ENCODE peak calls at places on chromosomes 11 and 22, in five cellular contexts. N, B, F, H and W are unnamed samples. For H3K36me3 and H3K4me1, the result is how much of the 10 kb centered on the place peaks cover.

GRCh38 chr11:67117667-67118058 is 1.4 kb upstream of the KDM2A start:
- DNase-seq in B (no peak), H (no peak), N (peak), F (no peak), W (peak)

GRCh38 chr11:113345978-113346377 is 31.6 kb downstream of the TTC12 start:
- DNase-seq in H (peak), N (no peak), F (no peak), B (no peak), W (no peak)

GRCh38 chr11:66981976-66982578 is 7.0 kb downstream of the C11orf86 start:
- DNase-seq in B (no peak), F (peak), H (peak), N (peak), W (peak)

GRCh38 chr11:91299980-91300379 is 924.6 kb upstream of the FAT3 start:
- DNase-seq in F (no peak), N (no peak), B (no peak), H (peak), W (no peak)

GRCh38 chr22:40819741-40820140 is 595 bp upstream of the SLC25A17 start:
- DNase-seq in F (no peak), H (peak), B (no peak), N (peak), W (no peak)

GRCh38 chr22:28600546-28601143 is 79.0 kb downstream of the TTC28 start:
- DNase-seq in N (peak), B (no peak), F (no peak), H (peak), W (no peak)

GRCh38 chr22:43300891-43301676 is 42.1 kb downstream of the SCUBE1 start:
- DNase-seq in N (no peak), B (no peak), H (no peak), F (peak), W (peak)

GRCh38 chr22:29156507-29156906 is 49.2 kb upstream of the EMID1 start:
- DNase-seq in B (no peak), N (no peak), F (no peak), H (no peak), W (no peak)

GRCh38 chr11:104979839-104980238 is 11.5 kb upstream of the CASP4 start:
- DNase-seq in B (no peak), F (no peak), H (no peak), N (no peak), W (no peak)

GRCh38 chr22:37218771-37219411 is 6.6 kb upstream of the SSTR3 start:
- DNase-seq in N (no peak), H (no peak), B (peak), F (no peak), W (no peak)

GRCh38 chr11:69004411-69005182 is 8.4 kb downstream of the MRGPRF start:
- DNase-seq in B (no peak), H (no peak), F (no peak), N (no peak), W (no peak)

GRCh38 chr22:44731357-44731970 is 20.9 kb upstream of the ARHGAP8 start:
- DNase-seq in F (no peak), B (no peak), N (no peak), H (no peak), W (peak)

GRCh38 chr22:40215266-40215665 is 37.5 kb downstream of the TNRC6B start:
- DNase-seq in N (no peak), B (no peak), F (no peak), H (no peak), W (peak)

GRCh38 chr11:116642902-116643301 is 129.9 kb downstream of the BUD13 start:
- DNase-seq in F (no peak), N (no peak), B (no peak), H (no peak), W (no peak)

GRCh38 chr22:50399751-50400331 is 56.7 kb downstream of the PPP6R2 start:
- DNase-seq in N (peak), H (no peak), B (no peak), F (no peak), W (no peak)

GRCh38 chr11:8247312-8247711 is 16.4 kb downstream of the LMO1 start:
- DNase-seq in F (no peak), N (no peak), B (no peak), H (no peak), W (no peak)

GRCh38 chr11:10125522-10126133 is 168.4 kb downstream of the SBF2 start:
- DNase-seq in B (no peak), H (peak), F (no peak), N (no peak), W (no peak)

GRCh38 chr22:24440718-24441405 is 13.5 kb downstream of the ADORA2A start:
- DNase-seq in B (no peak), H (no peak), N (no peak), F (no peak), W (no peak)

GRCh38 chr11:14306481-14306880 is 52.5 kb downstream of the RRAS2 start:
- DNase-seq in N (no peak), H (no peak), B (no peak), F (no peak), W (no peak)

GRCh38 chr11:116033931-116034553 is 529.8 kb upstream of the CADM1 start:
- DNase-seq in N (no peak), B (no peak), F (no peak), H (no peak), W (no peak)

GRCh38 chr11:77470971-77471370 is 2.9 kb downstream of the PAK1 start:
- DNase-seq in H (no peak), B (no peak), F (no peak), N (no peak), W (no peak)

GRCh38 chr22:37525073-37525745 is 6.0 kb upstream of the CARD10 start:
- DNase-seq in H (peak), F (no peak), B (no peak), N (peak), W (peak)

GRCh38 chr11:132790466-132790865 is 741.8 kb downstream of the OPCML start:
- DNase-seq in F (no peak), H (no peak), N (no peak), B (no peak), W (no peak)

GRCh38 chr22:26545827-26546226 is 33.6 kb upstream of the TFIP11 start:
- DNase-seq in N (no peak), F (no peak), B (no peak), H (no peak), W (no peak)

GRCh38 chr11:106420686-106421085 is 343.2 kb downstream of the AASDHPPT start:
- DNase-seq in H (no peak), F (no peak), B (no peak), N (no peak), W (no peak)

GRCh38 chr11:134640536-134640935 is 228.5 kb upstream of the B3GAT1 start:
- DNase-seq in H (no peak), N (no peak), B (no peak), F (no peak), W (no peak)

GRCh38 chr11:10666556-10666955 is 27.0 kb downstream of the IRAG1 start:
- DNase-seq in N (no peak), B (no peak), F (no peak), H (peak), W (no peak)

GRCh38 chr22:17213976-17214375 is 5.3 kb downstream of the ADA2 start:
- DNase-seq in H (peak), N (peak), B (no peak), F (no peak), W (peak)

GRCh38 chr11:12467610-12468009 is 90.2 kb downstream of the PARVA start:
- DNase-seq in F (no peak), N (no peak), H (no peak), B (no peak), W (no peak)

GRCh38 chr11:76674517-76675400 is 4.2 kb upstream of the LRRC32 start:
- DNase-seq in H (no peak), B (no peak), F (no peak), N (no peak), W (peak)

GRCh38 chr11:122165972-122166371 is 50.0 kb upstream of the BLID start:
- DNase-seq in H (no peak), F (no peak), B (no peak), N (no peak), W (no peak)
- H3K36me3 ChIP-seq in H (under half), F (under half), B (under half), N (under half), W (under half)

DNA sequence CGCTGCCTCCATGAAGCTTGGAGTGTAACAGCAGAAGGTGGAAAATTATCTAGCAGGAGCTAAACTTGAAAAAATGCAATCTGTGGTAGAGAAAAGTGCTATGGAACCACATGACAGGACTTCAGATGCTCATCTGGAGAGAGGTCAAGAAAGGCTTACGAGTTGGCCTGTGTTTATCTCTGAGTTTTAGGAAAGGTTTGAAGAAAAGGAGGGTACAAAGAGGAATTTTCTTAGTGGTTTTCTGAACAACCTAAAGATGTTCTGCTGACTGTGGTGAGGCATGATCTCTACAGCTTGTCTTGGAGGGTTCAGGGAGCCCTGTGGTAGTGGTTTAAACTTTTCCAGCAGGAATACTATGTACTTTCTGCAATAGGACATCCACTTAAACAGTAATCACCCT is 8.3 kb downstream of the FJX1 start:
- DNase-seq in N (no peak), B (no peak), F (no peak), H (no peak), W (no peak)
- H3K4me1 ChIP-seq in N (half or more), B (under half), F (under half), H (under half), W (under half)

GRCh38 chr11:17596711-17597110 is 49.7 kb downstream of the OTOG start:
- DNase-seq in B (no peak), N (no peak), H (no peak), F (no peak), W (peak)
- H3K4me3 ChIP-seq in B (no peak), N (no peak), H (no peak), F (no peak), W (no peak)

GRCh38 chr22:45860201-45860600 is 116.8 kb downstream of the WNT7B start:
- DNase-seq in B (no peak), N (no peak), H (no peak), F (no peak), W (no peak)

GRCh38 chr22:45855961-45856360 is 121.0 kb downstream of the WNT7B start:
- DNase-seq in B (no peak), H (no peak), N (no peak), F (no peak), W (no peak)

GRCh38 chr22:45859231-45860161 is 117.5 kb downstream of the WNT7B start:
- DNase-seq in H (peak), F (no peak), N (no peak), B (no peak), W (no peak)

GRCh38 chr22:45861259-45861658 is 115.7 kb downstream of the WNT7B start:
- DNase-seq in N (no peak), H (no peak), F (no peak), B (no peak), W (no peak)

DNA sequence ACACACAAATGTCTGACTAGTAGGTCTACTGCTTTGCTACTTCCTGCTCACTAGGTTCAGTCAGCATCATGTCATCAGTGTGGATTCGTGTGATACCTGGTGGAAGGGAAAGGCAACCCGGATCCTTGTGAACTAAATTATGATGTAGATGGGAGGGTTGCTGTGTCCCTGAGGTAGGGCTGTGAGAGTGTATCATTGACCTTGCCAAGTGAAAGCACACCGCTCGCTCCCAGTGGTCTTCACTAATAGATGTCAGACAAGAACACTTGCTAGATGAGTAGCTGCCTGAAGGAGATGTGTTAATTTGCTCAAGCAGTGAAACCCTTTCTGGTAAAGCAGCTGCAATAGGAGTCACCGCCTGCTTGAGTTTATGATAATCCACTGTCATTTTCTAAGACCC is 119.4 kb downstream of the WNT7B start:
- DNase-seq in F (no peak), N (no peak), H (no peak), B (no peak), W (no peak)
- H3K36me3 ChIP-seq in F (under half), N (under half), H (under half), B (under half), W (under half)

DNA sequence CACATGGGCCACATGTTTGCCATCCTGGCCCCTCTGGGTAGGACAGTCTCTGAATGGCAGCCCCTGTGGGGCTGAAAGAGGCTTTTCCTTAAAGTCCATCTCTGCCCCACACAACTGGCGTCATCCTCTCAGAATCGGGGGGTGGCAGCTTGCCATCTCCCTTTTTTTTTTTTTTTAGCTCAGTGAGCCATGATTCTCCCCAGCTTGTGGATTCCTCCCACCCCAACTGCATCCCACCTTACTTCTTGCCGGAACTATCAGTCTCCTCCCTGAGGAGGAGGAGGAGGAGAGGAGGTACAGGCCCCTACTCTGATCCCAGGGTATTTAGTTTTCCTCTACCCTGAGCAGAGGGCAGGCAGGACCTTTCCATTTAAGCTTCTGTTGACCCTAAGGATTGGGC is 3.4 kb downstream of the DGKZ start:
- DNase-seq in N (no peak), B (no peak), F (no peak), H (no peak), W (no peak)
- H3K4me1 ChIP-seq in N (half or more), B (half or more), F (under half), H (under half), W (half or more)